ENCODE peak calls at places on chromosomes 5 and 9, in ten cellular contexts. F, T, I, X, S, W, G, K, B and H are unnamed samples.

GRCh38 chr5:57221049-57221568 is 47.2 kb downstream of the GPBP1 start:
- DNase-seq in F (no peak), T (peak), I (peak), X (no peak), S (no peak), W (peak), G (no peak), K (peak), B (no peak), H (peak)

GRCh38 chr5:178182158-178182876 is 4.9 kb downstream of the GMCL2 start:
- DNase-seq in F (no peak), T (no peak), I (no peak), X (no peak), S (no peak), W (no peak), G (no peak), K (no peak), B (no peak), H (no peak)

GRCh38 chr5:82334856-82335255 is 56.7 kb upstream of the RPS23 start:
- DNase-seq in F (no peak), T (no peak), I (peak), X (no peak), S (no peak), W (no peak), G (no peak), K (peak), B (no peak), H (no peak)

GRCh38 chr9:123997665-123998277 is 13.8 kb upstream of the LHX2 start:
- DNase-seq in F (no peak), T (no peak), I (no peak), X (no peak), S (peak), W (peak), G (no peak), K (no peak), B (no peak), H (peak)

GRCh38 chr5:148924817-148925216 is 98.4 kb downstream of the ADRB2 start:
- DNase-seq in F (no peak), T (no peak), I (no peak), X (no peak), S (peak), W (peak), G (no peak), K (no peak), B (no peak), H (peak)

GRCh38 chr9:122370869-122371467 is at the start of gene PTGS1:
- DNase-seq in F (no peak), T (peak), I (peak), X (no peak), S (peak), W (no peak), G (no peak), K (peak), B (no peak), H (no peak)

GRCh38 chr9:86079421-86080111 is 19.8 kb downstream of the GOLM1 start:
- DNase-seq in F (no peak), T (no peak), I (no peak), X (no peak), S (no peak), W (no peak), G (no peak), K (no peak), B (no peak), H (no peak)

GRCh38 chr5:136729901-136730355 is 364.6 kb upstream of the TRPC7 start:
- DNase-seq in F (no peak), T (no peak), I (peak), X (no peak), S (no peak), W (no peak), G (no peak), K (no peak), B (no peak), H (peak)

GRCh38 chr5:141560725-141561483 is 57.9 kb downstream of the DIAPH1 start:
- DNase-seq in F (peak), T (peak), I (peak), X (peak), S (peak), W (peak), G (no peak), K (peak), B (no peak), H (peak)

GRCh38 chr9:123584202-123585176 is 228.5 kb downstream of the CRB2 start:
- DNase-seq in F (no peak), T (peak), I (no peak), X (no peak), S (no peak), W (no peak), G (no peak), K (no peak), B (no peak), H (no peak)

GRCh38 chr9:26034776-26035175 is 356.5 kb upstream of the TUSC1 start:
- DNase-seq in F (no peak), T (no peak), I (no peak), X (no peak), S (no peak), W (no peak), G (no peak), K (peak), B (no peak), H (no peak)